ENCODE peak calls at places on chromosomes 7 and 10, in four cellular contexts. V is breast epithelium, J is amygdala, Y is lower lobe of right lung. D is an unnamed sample.

GRCh38 chr10:77597560-77597959 is 40.0 kb downstream of the KCNMA1 start:
- DNase-seq in V (no peak), J (no peak), Y (no peak), D (no peak)

GRCh38 chr10:15262036-15262713 is 93.7 kb upstream of the NMT2 start:
- DNase-seq in V (no peak), J (no peak), Y (no peak), D (no peak)

GRCh38 chr10:73581912-73582311 is 9.2 kb downstream of the USP54 start:
- DNase-seq in V (no peak), J (no peak), Y (no peak), D (no peak)

GRCh38 chr7:24939406-24939805 is 40.6 kb downstream of the OSBPL3 start:
- DNase-seq in V (no peak), J (no peak), Y (no peak), D (no peak)

GRCh38 chr10:35795131-35795819 is 153.2 kb upstream of the FZD8 start:
- DNase-seq in V (no peak), J (no peak), Y (no peak), D (no peak)

GRCh38 chr10:13715091-13715490 is 128.3 kb downstream of the PRPF18 start:
- DNase-seq in V (no peak), J (no peak), Y (no peak), D (no peak)

GRCh38 chr7:127514499-127514898 is 70.9 kb downstream of the GCC1 start:
- DNase-seq in V (no peak), J (no peak), Y (no peak), D (no peak)

GRCh38 chr10:46297406-46298204 is 10.8 kb downstream of the ANTXRL start:
- DNase-seq in V (peak; percentile 27), J (no peak), Y (no peak), D (no peak)

GRCh38 chr10:46549171-46550075 is 7.0 kb downstream of the GPRIN2 start:
- DNase-seq in V (peak; percentile 51), J (no peak), Y (peak; percentile 58), D (no peak)

GRCh38 chr10:13977861-13978843 is 352.6 kb downstream of the FRMD4A start:
- DNase-seq in V (no peak), J (no peak), Y (no peak), D (no peak)

GRCh38 chr10:85902046-85902445 is 464.5 kb downstream of the GRID1 start:
- DNase-seq in V (no peak), J (no peak), Y (no peak), D (no peak)

GRCh38 chr7:39673868-39674267 is 50.5 kb downstream of the RALA start:
- DNase-seq in V (no peak), J (no peak), Y (no peak), D (no peak)

GRCh38 chr7:70719120-70719519 is 412.8 kb upstream of the GALNT17 start:
- DNase-seq in V (no peak), J (no peak), Y (no peak), D (no peak)

GRCh38 chr10:78763651-78764395 is 304.9 kb upstream of the ZMIZ1 start:
- DNase-seq in V (no peak), J (no peak), Y (no peak), D (no peak)

GRCh38 chr10:114271779-114272167 is 32.7 kb downstream of the VWA2 start:
- DNase-seq in V (peak; percentile 44), J (no peak), Y (no peak), D (no peak)

GRCh38 chr10:115026041-115026779 is 67.0 kb upstream of the ATRNL1 start:
- DNase-seq in V (no peak), J (no peak), Y (no peak), D (no peak)